ENCODE peak calls at places on chromosomes 3 and 15, in nine cellular contexts. N is HL-60; D is HTR-8/SVneo; H is KBM-7; T is colonic mucosa; Q is left colon; W is stromal cell of bone marrow; P is stimulated activated CD4-positive, alpha-beta T cell treated with anti-CD3 and anti-CD28 coated beads, Interleukin-4, amount 100 ng/mL, for 48 hours; G is amygdala. Y is an unnamed sample.

GRCh38 chr3:143135150-143135549 is 15.6 kb downstream of the CHST2 start:
- DNase-seq in W (peak; percentile 91), Q (no peak), T (no peak), H (peak; percentile 60), P (no peak), N (no peak), G (peak; percentile 2), D (peak; percentile 89), Y (peak; percentile 86)

GRCh38 chr15:58463815-58464697 is 32.3 kb downstream of the LIPC start:
- DNase-seq in G (no peak), H (no peak), N (no peak), Q (no peak), W (no peak), P (no peak), D (no peak), T (no peak), Y (peak; percentile 15)

GRCh38 chr3:6062226-6063187 is 798.4 kb upstream of the GRM7 start:
- DNase-seq in N (no peak), D (no peak), P (no peak), Q (no peak), W (no peak), H (no peak), T (no peak), G (no peak), Y (peak; percentile 74)

GRCh38 chr15:98620020-98620419 is 28.3 kb upstream of the IGF1R start:
- DNase-seq in Q (no peak), W (no peak), T (no peak), N (no peak), D (no peak), P (no peak), H (no peak), G (no peak), Y (no peak)

GRCh38 chr3:4042070-4042469 is 242.8 kb downstream of the LRRN1 start:
- DNase-seq in G (no peak), T (no peak), Q (no peak), H (no peak), W (no peak), N (no peak), D (no peak), P (no peak), Y (no peak)

GRCh38 chr3:113516115-113516505 is 1.2 kb upstream of the SPICE1 start:
- DNase-seq in G (no peak), W (no peak), Q (peak; percentile 15), P (no peak), N (peak; percentile 34), H (no peak), D (no peak), T (peak; percentile 39), Y (peak; percentile 39)

GRCh38 chr3:18951333-18951732 is 197.0 kb upstream of the KCNH8 start:
- DNase-seq in H (no peak), G (no peak), W (no peak), Q (no peak), T (no peak), N (no peak), P (no peak), D (no peak), Y (no peak)

GRCh38 chr3:185874119-185874518 is 49.3 kb upstream of the IGF2BP2 start:
- DNase-seq in H (no peak), T (no peak), G (no peak), P (no peak), Q (no peak), W (no peak), N (no peak), D (no peak), Y (no peak)

GRCh38 chr15:79849789-79850188 is 47.0 kb downstream of the MTHFS start:
- DNase-seq in N (peak; percentile 30), Q (peak; percentile 15), T (peak; percentile 22), D (no peak), P (no peak), W (peak; percentile 23), G (no peak), H (peak; percentile 49), Y (no peak)

GRCh38 chr3:152728346-152728980 is 106.5 kb upstream of the P2RY1 start:
- DNase-seq in W (no peak), Q (no peak), G (no peak), D (no peak), T (no peak), H (no peak), P (no peak), N (no peak), Y (no peak)

GRCh38 chr15:98805434-98806274 is 157.3 kb downstream of the IGF1R start:
- DNase-seq in G (no peak), N (no peak), D (no peak), T (no peak), Q (peak; percentile 26), H (no peak), W (no peak), P (no peak), Y (no peak)

GRCh38 chr15:51776952-51777574 is 25.7 kb downstream of the TMOD2 start:
- DNase-seq in D (peak; percentile 70), G (peak; percentile 52), Q (peak; percentile 65), P (peak; percentile 49), H (peak; percentile 79), N (peak; percentile 80), W (peak; percentile 67), T (peak; percentile 74), Y (peak; percentile 62)

GRCh38 chr3:128076783-128077624 is 24.8 kb downstream of the SEC61A1 start:
- DNase-seq in H (peak; percentile 62), P (no peak), D (no peak), W (no peak), N (peak; percentile 64), T (no peak), G (peak; percentile 47), Q (peak; percentile 48), Y (no peak)

GRCh38 chr15:90300988-90301715 is 35.7 kb downstream of the NGRN start:
- DNase-seq in H (peak; percentile 58), T (peak; percentile 70), P (peak; percentile 56), Q (peak; percentile 76), D (peak; percentile 18), W (no peak), N (peak; percentile 63), G (no peak), Y (peak; percentile 47)

GRCh38 chr3:139281512-139282196 is 62.2 kb upstream of the MRPS22 start:
- DNase-seq in D (no peak), N (no peak), P (no peak), T (no peak), W (no peak), G (peak; percentile 63), H (no peak), Q (no peak), Y (no peak)

GRCh38 chr3:169145551-169145950 is 518.0 kb downstream of the MECOM start:
- DNase-seq in P (no peak), N (no peak), W (no peak), T (no peak), G (no peak), D (no peak), Q (no peak), H (no peak), Y (no peak)

GRCh38 chr3:179181021-179181472 is 32.9 kb downstream of the PIK3CA start:
- DNase-seq in N (no peak), D (no peak), W (peak; percentile 76), G (no peak), P (no peak), T (no peak), Q (no peak), H (no peak), Y (no peak)

GRCh38 chr3:188693435-188693834 is 478.3 kb upstream of the TPRG1 start:
- DNase-seq in P (no peak), D (no peak), T (no peak), W (no peak), N (no peak), H (no peak), G (peak; percentile 1), Q (no peak), Y (no peak)

GRCh38 chr15:95265419-95265997 is 1034.1 kb downstream of the MCTP2 start:
- DNase-seq in Q (no peak), W (no peak), H (no peak), T (no peak), G (no peak), P (no peak), D (no peak), N (no peak), Y (no peak)

GRCh38 chr3:65033577-65033976 is 345.8 kb upstream of the ADAMTS9 start:
- DNase-seq in P (no peak), G (no peak), W (peak; percentile 2), N (no peak), T (no peak), Q (no peak), D (no peak), H (no peak), Y (no peak)

GRCh38 chr3:146184616-146185015 is 23.6 kb upstream of the PLOD2 start:
- DNase-seq in P (no peak), N (no peak), T (peak; percentile 43), D (no peak), H (no peak), W (no peak), G (no peak), Q (no peak), Y (peak; percentile 33)

GRCh38 chr15:93317772-93318171 is 228.8 kb upstream of the RGMA start:
- DNase-seq in Q (no peak), G (no peak), T (no peak), P (no peak), D (no peak), W (no peak), N (no peak), H (no peak), Y (no peak)

GRCh38 chr3:29384640-29385039 is 103.8 kb downstream of the RBMS3 start:
- DNase-seq in T (no peak), N (no peak), P (no peak), H (no peak), W (peak; percentile 71), G (no peak), Q (no peak), D (peak; percentile 61), Y (no peak)

GRCh38 chr15:90104551-90104950 is 2.3 kb upstream of the IDH2 start:
- DNase-seq in D (no peak), H (no peak), N (no peak), Q (no peak), P (no peak), G (no peak), T (peak; percentile 79), W (no peak), Y (no peak)

GRCh38 chr15:29700296-29700695 is 122.0 kb downstream of the TJP1 start:
- DNase-seq in P (no peak), N (no peak), D (no peak), W (no peak), H (no peak), G (no peak), Q (no peak), T (no peak), Y (no peak)

GRCh38 chr3:106963446-106963845 is 413.8 kb upstream of the CCDC54 start:
- DNase-seq in N (no peak), H (no peak), W (peak; percentile 31), P (no peak), T (no peak), G (no peak), D (peak; percentile 3), Q (no peak), Y (no peak)

GRCh38 chr3:196989721-196990262 is 21.2 kb upstream of the PIGZ start:
- DNase-seq in N (no peak), H (no peak), D (no peak), P (no peak), Q (no peak), W (no peak), T (no peak), G (no peak), Y (no peak)

GRCh38 chr3:156024904-156025303 is 95.5 kb upstream of the KCNAB1 start:
- DNase-seq in P (no peak), H (no peak), T (no peak), G (no peak), N (no peak), Q (no peak), D (no peak), W (no peak), Y (peak; percentile 26)

GRCh38 chr3:181921220-181921619 is 209.5 kb downstream of the SOX2 start:
- DNase-seq in Q (no peak), G (no peak), N (no peak), H (no peak), W (no peak), D (no peak), T (no peak), P (no peak), Y (no peak)

GRCh38 chr3:195800240-195800639 is 11.5 kb downstream of the MUC4 start:
- DNase-seq in Q (no peak), W (no peak), N (no peak), T (no peak), H (peak; percentile 79), G (no peak), D (no peak), P (no peak), Y (no peak)

GRCh38 chr15:35023794-35024193 is 35.7 kb upstream of the ZNF770 start:
- DNase-seq in D (no peak), G (no peak), H (no peak), N (peak; percentile 92), T (no peak), P (no peak), W (no peak), Q (no peak), Y (no peak)